ENCODE peak calls at places on chromosome 3, in five cellular contexts. S is RWPE2, D is HepG2, U is endodermal cell, G is hepatocyte. F is an unnamed sample.

GRCh38 chr3:168239287-168239686 is 143.6 kb upstream of the GOLIM4 start:
- DNase-seq in S (no peak), D (no peak), U (no peak), G (no peak), F (no peak)

GRCh38 chr3:10194328-10195071 is 29.8 kb downstream of the IRAK2 start:
- DNase-seq in S (no peak), D (no peak), U (no peak), G (no peak), F (peak; percentile 34)

GRCh38 chr3:58518304-58518789 is 18.6 kb downstream of the ACOX2 start:
- DNase-seq in S (no peak), D (peak; percentile 75), U (no peak), G (peak; percentile 54), F (no peak)

GRCh38 chr3:157405457-157405856 is 31.2 kb upstream of the PTX3 start:
- DNase-seq in S (no peak), D (no peak), U (no peak), G (no peak), F (no peak)

GRCh38 chr3:12395349-12396012 is 88.8 kb upstream of the TSEN2 start:
- DNase-seq in S (no peak), D (no peak), U (no peak), G (no peak), F (no peak)

GRCh38 chr3:168088106-168088722 is 7.5 kb downstream of the GOLIM4 start:
- DNase-seq in S (no peak), D (peak; percentile 62), U (peak; percentile 81), G (no peak), F (no peak)

GRCh38 chr3:138284079-138284478 is 45.6 kb downstream of the NME9 start:
- DNase-seq in S (no peak), D (no peak), U (no peak), G (no peak), F (no peak)

GRCh38 chr3:34015204-34016142 is 217.0 kb downstream of the PDCD6IP start:
- DNase-seq in S (no peak), D (peak; percentile 52), U (peak; percentile 81), G (no peak), F (no peak)

GRCh38 chr3:54951405-54951804 is 23.5 kb upstream of the LRTM1 start:
- DNase-seq in S (no peak), D (peak; percentile 3), U (peak; percentile 89), G (peak; percentile 86), F (peak; percentile 76)

GRCh38 chr3:112496368-112497067 is 2.8 kb downstream of the BTLA start:
- DNase-seq in S (no peak), D (no peak), U (no peak), G (no peak), F (no peak)

GRCh38 chr3:34285465-34286188 is 487.2 kb downstream of the PDCD6IP start:
- DNase-seq in S (no peak), D (no peak), U (no peak), G (no peak), F (no peak)

DNA sequence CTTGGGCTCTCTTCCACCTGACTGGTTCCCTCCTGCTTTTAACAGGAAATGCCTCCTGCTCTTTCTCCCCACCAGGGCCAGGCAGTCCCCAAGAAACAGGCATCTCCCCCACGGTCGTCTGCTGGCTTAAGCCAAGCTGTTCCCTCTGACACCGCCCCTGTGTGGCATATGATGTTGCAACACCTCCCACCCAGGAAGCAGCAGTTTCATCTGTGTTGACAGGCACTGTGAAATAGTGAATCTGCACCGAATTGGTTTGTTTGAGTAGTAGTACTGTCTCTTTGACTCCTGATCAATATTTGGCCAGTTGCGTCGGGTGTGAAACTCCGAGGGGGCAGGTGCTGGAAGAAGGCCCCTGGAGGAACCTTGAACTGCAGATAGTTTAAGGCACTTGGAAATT is 188.8 kb downstream of the FEZF2 start:
- DNase-seq in S (no peak), D (peak; percentile 61), U (no peak), G (peak; percentile 22), F (peak; percentile 45)
- TF ChIP-seq CTCF in S (no peak), D (peak; percentile 56), U (no peak), G (no peak), F (no peak)

DNA sequence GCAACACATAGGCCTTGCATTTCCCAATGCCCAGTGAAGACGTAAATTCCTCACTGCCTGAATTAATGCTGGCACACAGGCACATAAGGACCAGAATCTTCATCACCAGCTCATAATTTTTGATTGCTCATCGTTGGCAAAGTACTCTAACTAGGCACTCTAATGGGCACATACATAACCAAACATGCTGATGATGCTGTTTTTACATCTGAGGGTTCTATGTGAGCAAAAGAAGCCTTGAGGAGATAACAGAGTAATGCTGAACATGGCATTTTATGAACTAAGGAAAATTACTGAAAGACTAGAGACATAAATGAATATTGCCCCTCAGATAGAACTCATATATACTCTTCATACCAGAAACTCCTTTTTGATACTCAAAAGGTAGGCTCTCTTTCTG is 387.4 kb downstream of the EPHA6 start:
- DNase-seq in S (no peak), D (no peak), U (no peak), G (no peak), F (no peak)
- H3K27ac ChIP-seq in S (no peak overlapping the region), D (no peak overlapping the region), U (no peak overlapping the region), G (no peak overlapping the region), F (no peak overlapping the region)

GRCh38 chr3:152382312-152383135 is 113.8 kb downstream of the MBNL1 start:
- DNase-seq in S (no peak), D (no peak), U (no peak), G (no peak), F (no peak)

GRCh38 chr3:152383136-152383606 is 114.4 kb downstream of the MBNL1 start:
- DNase-seq in S (no peak), D (no peak), U (no peak), G (no peak), F (no peak)

GRCh38 chr3:152379415-152380042 is 110.8 kb downstream of the MBNL1 start:
- DNase-seq in S (no peak), D (no peak), U (no peak), G (no peak), F (no peak)

GRCh38 chr3:152380048-152380447 is 111.3 kb downstream of the MBNL1 start:
- DNase-seq in S (no peak), D (no peak), U (no peak), G (no peak), F (no peak)

DNA sequence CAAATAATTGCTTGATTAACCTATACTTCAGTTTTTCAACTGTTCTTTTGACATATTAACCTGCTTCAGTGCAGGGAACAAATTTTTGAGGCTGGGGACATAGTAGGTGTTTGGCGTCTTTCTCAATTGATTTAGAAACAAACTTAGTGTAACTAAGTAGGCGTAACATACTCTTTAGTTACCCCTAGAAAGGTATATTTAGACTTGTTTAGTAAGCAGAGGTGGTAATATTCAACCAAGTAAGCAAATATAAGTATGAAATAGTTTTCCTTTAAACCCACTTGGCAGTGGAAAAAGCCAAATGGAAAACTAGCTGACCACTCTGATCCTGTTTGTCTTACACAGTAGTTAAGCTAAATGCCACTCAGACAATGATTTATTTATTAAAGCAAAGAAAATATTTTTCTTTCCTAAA is 113.2 kb downstream of the MBNL1 start:
- DNase-seq in S (no peak), D (peak; percentile 30), U (no peak), G (no peak), F (no peak)
- H3K4me1 ChIP-seq in S (peaks cover 77% of the 10 kb centered on the region), D (peaks cover 66% of the 10 kb centered on the region), U (peaks cover 2% of the 10 kb centered on the region), G (peaks cover 21% of the 10 kb centered on the region), F (peaks cover 98% of the 10 kb centered on the region)

DNA sequence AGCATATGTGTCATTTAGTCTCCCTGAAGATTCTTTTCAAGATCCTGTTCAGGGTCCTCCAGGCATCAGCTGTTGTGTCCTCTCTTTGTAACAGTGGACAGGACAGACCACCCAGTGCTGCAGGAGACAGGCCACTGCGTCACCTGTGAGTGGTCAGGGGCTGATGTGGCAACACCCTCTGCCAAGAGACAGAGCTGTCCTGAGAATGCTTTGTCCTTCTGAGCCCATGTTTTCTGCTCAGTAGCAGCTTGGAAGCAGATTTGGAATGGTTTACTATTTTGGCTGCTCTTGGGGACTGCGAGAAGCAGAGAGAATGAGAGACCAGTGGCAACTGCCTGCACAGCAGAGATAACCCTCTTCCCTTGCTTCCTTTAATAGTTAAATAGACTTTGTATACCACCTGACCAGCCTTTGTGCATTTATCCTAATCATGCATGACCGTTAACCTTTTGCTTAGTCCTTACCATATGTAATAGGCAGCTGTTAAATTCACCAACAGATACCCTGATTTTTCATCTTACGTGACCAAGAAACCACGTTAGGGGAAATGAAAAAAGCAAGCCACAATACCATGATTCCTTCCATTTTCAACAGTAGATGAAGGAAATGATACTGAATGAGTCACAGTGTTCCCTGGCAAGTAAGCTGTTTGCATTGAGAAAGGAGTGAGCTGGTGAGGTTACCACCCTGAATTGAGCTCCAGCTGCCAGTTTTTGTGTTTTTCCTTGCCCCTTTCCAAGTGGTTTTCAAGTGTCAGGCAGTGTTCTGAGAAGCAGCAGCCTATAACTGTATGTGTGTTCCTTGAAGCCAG is 35.5 kb downstream of the B3GALNT1 start:
- DNase-seq in S (no peak), D (no peak), U (no peak), G (no peak), F (no peak)
- TF ChIP-seq CTCF in S (no peak), D (no peak), U (no peak), G (no peak), F (no peak)

GRCh38 chr3:124413393-124413792 is 316.9 kb upstream of the UMPS start:
- DNase-seq in S (no peak), D (no peak), U (no peak), G (no peak), F (no peak)
- H3K27ac ChIP-seq in S (no peak overlapping the region), D (no peak overlapping the region), U (no peak overlapping the region), G (no peak overlapping the region), F (no peak overlapping the region)

DNA sequence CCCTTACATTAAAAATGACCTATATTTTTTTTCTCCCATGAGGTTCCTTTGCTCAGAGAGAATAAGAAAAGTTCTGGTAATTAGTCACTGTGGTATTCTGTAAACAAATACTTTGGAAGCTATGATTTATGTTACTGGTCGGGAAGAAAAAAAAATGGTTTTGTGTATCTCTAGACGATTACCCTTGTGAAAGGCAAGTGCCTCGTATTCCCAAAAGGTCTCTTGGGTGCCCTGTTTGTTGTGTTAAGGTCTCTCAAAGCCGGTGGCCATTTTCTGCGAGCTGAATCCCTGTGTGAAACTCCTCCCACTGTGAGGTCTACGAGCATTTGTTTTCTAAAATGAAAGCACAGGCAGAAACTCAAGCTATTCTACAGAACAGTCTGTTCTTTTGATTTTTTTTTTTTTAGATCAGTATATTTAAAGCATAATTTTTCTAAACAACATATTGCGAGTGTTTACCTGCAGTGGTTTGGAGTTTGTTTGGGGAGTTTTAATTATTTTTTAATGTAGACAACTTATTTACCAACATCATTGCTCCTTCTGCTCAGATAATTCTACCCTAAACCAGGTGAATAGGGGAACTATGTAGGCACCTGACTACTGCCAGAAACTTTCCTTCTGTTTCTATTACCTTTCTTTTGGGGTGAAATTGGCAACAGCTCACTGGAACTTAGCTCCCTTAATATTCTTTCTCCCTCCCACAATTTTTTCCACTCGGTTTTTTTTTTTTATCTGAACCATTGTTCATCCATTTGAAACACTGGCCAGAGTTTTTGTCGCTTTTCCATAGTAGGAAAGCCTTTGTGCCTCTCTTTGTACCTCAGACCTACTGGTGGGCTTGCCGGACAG is 44.0 kb downstream of the ZBTB38 start:
- DNase-seq in S (no peak), D (peak; percentile 49), U (no peak), G (peak; percentile 70), F (peak; percentile 62)
- H3K4me1 ChIP-seq in S (peaks cover 66% of the 10 kb centered on the region), D (peaks cover 67% of the 10 kb centered on the region), U (peaks cover 18% of the 10 kb centered on the region), G (peaks cover 52% of the 10 kb centered on the region), F (peaks cover 98% of the 10 kb centered on the region)

GRCh38 chr3:126103121-126104027 is 19.4 kb upstream of the SLC41A3 start:
- DNase-seq in S (peak; percentile 42), D (no peak), U (peak; percentile 73), G (peak; percentile 5), F (no peak)
- TF ChIP-seq CTCF in S (no peak), D (peak; percentile 38), U (peak; percentile 63), G (no peak), F (no peak)

GRCh38 chr3:66435988-66436387 is 64.8 kb downstream of the LRIG1 start:
- DNase-seq in S (no peak), D (no peak), U (no peak), G (no peak), F (no peak)
- H3K27ac ChIP-seq in S (no peak overlapping the region), D (no peak overlapping the region), U (no peak overlapping the region), G (no peak overlapping the region), F (no peak overlapping the region)

F was measured in heart left ventricle.